ENCODE peak calls at places on chromosomes 11 and 22, in four cellular contexts. One of them, this sample, is unnamed.

GRCh38 chr11:115606223-115607220 is 102.3 kb upstream of the CADM1 start:
- DNase-seq in Peyer's patch: no peak
- DNase-seq in psoas muscle: peak; percentile 33
- DNase-seq in neural progenitor cell: no peak
- DNase-seq in this sample: no peak

GRCh38 chr22:41847300-41847699 is 14.4 kb downstream of the SREBF2 start:
- DNase-seq in neural progenitor cell: no peak
- DNase-seq in psoas muscle: no peak
- DNase-seq in Peyer's patch: no peak
- DNase-seq in this sample: no peak

GRCh38 chr11:64620286-64620962 is 29.4 kb downstream of the SLC22A12 start:
- DNase-seq in neural progenitor cell: peak; percentile 71
- DNase-seq in psoas muscle: no peak
- DNase-seq in Peyer's patch: peak; percentile 80
- DNase-seq in this sample: peak; percentile 57

GRCh38 chr11:6603287-6604080 is at the start of the genes ILK and RRP8:
- DNase-seq in neural progenitor cell: peak; percentile 96
- DNase-seq in psoas muscle: peak; percentile 91
- DNase-seq in Peyer's patch: peak; percentile 96
- DNase-seq in this sample: peak; percentile 91

GRCh38 chr11:115653926-115654325 is 149.7 kb upstream of the CADM1 start:
- DNase-seq in Peyer's patch: peak; percentile 74
- DNase-seq in neural progenitor cell: no peak
- DNase-seq in psoas muscle: no peak
- DNase-seq in this sample: no peak

GRCh38 chr11:21810650-21811049 is 382.2 kb upstream of the ANO5 start:
- DNase-seq in Peyer's patch: no peak
- DNase-seq in psoas muscle: no peak
- DNase-seq in neural progenitor cell: no peak
- DNase-seq in this sample: peak; percentile 45

GRCh38 chr11:29629281-29629680 is 387.5 kb downstream of the KCNA4 start:
- DNase-seq in Peyer's patch: no peak
- DNase-seq in psoas muscle: no peak
- DNase-seq in neural progenitor cell: peak; percentile 8
- DNase-seq in this sample: no peak

GRCh38 chr11:85875505-85875904 is 20.3 kb downstream of the CCDC83 start:
- DNase-seq in psoas muscle: no peak
- DNase-seq in neural progenitor cell: no peak
- DNase-seq in Peyer's patch: no peak
- DNase-seq in this sample: no peak

GRCh38 chr11:87281496-87281895 is 243.8 kb downstream of the TMEM135 start:
- DNase-seq in neural progenitor cell: no peak
- DNase-seq in psoas muscle: no peak
- DNase-seq in Peyer's patch: no peak
- DNase-seq in this sample: peak; percentile 82

GRCh38 chr11:5940748-5941147 is 1.3 kb upstream of the OR56A3 start:
- DNase-seq in Peyer's patch: no peak
- DNase-seq in psoas muscle: no peak
- DNase-seq in neural progenitor cell: no peak
- DNase-seq in this sample: no peak

GRCh38 chr22:27880778-27881394 is 38.2 kb downstream of the PITPNB start:
- DNase-seq in neural progenitor cell: peak; percentile 67
- DNase-seq in Peyer's patch: no peak
- DNase-seq in psoas muscle: no peak
- DNase-seq in this sample: peak; percentile 78

GRCh38 chr22:24099661-24100060 is 81.6 kb upstream of the SUSD2 start:
- DNase-seq in psoas muscle: no peak
- DNase-seq in Peyer's patch: peak; percentile 14
- DNase-seq in neural progenitor cell: no peak
- DNase-seq in this sample: no peak

GRCh38 chr11:20162824-20163777 is 2.8 kb upstream of the DBX1 start:
- DNase-seq in psoas muscle: no peak
- DNase-seq in neural progenitor cell: peak; percentile 85
- DNase-seq in Peyer's patch: no peak
- DNase-seq in this sample: no peak

GRCh38 chr11:41842673-41843072 is 383.2 kb upstream of the LRRC4C start:
- DNase-seq in Peyer's patch: no peak
- DNase-seq in neural progenitor cell: no peak
- DNase-seq in psoas muscle: no peak
- DNase-seq in this sample: no peak

GRCh38 chr11:70930215-70930614 is 322.2 kb downstream of the SHANK2 start:
- DNase-seq in Peyer's patch: no peak
- DNase-seq in psoas muscle: no peak
- DNase-seq in neural progenitor cell: no peak
- DNase-seq in this sample: no peak

GRCh38 chr11:72685560-72686480 is 11.6 kb upstream of the PDE2A start:
- DNase-seq in Peyer's patch: no peak
- DNase-seq in neural progenitor cell: no peak
- DNase-seq in psoas muscle: peak; percentile 65
- DNase-seq in this sample: no peak

GRCh38 chr11:6757373-6757967 is 14.3 kb downstream of the OR2AG2 start:
- DNase-seq in Peyer's patch: peak; percentile 84
- DNase-seq in neural progenitor cell: peak; percentile 70
- DNase-seq in psoas muscle: peak; percentile 15
- DNase-seq in this sample: peak; percentile 69

GRCh38 chr11:73981051-73981805 is 1.4 kb downstream of the UCP2 start:
- DNase-seq in psoas muscle: no peak
- DNase-seq in Peyer's patch: peak; percentile 42
- DNase-seq in neural progenitor cell: no peak
- DNase-seq in this sample: no peak

GRCh38 chr22:17303840-17304779 is 65.2 kb upstream of the CECR2 start:
- DNase-seq in neural progenitor cell: no peak
- DNase-seq in psoas muscle: no peak
- DNase-seq in Peyer's patch: peak; percentile 56
- DNase-seq in this sample: no peak

GRCh38 chr11:94473177-94473799 is 20.4 kb downstream of the MRE11 start:
- DNase-seq in neural progenitor cell: no peak
- DNase-seq in Peyer's patch: no peak
- DNase-seq in psoas muscle: no peak
- DNase-seq in this sample: no peak

GRCh38 chr11:43830928-43831440 is 49.6 kb upstream of the ALKBH3 start:
- DNase-seq in neural progenitor cell: no peak
- DNase-seq in Peyer's patch: peak; percentile 55
- DNase-seq in psoas muscle: peak; percentile 30
- DNase-seq in this sample: peak; percentile 90

GRCh38 chr11:110196241-110196754 is 100.1 kb downstream of the RDX start:
- DNase-seq in psoas muscle: no peak
- DNase-seq in neural progenitor cell: no peak
- DNase-seq in Peyer's patch: no peak
- DNase-seq in this sample: peak; percentile 47

GRCh38 chr22:28958611-28959010 is 75.2 kb downstream of the ZNRF3 start:
- DNase-seq in psoas muscle: no peak
- DNase-seq in neural progenitor cell: no peak
- DNase-seq in Peyer's patch: no peak
- DNase-seq in this sample: no peak

GRCh38 chr22:40400173-40400572 is 29.8 kb downstream of the SGSM3 start:
- DNase-seq in psoas muscle: no peak
- DNase-seq in neural progenitor cell: no peak
- DNase-seq in Peyer's patch: peak; percentile 88
- DNase-seq in this sample: no peak

GRCh38 chr11:132058211-132058772 is 687.9 kb downstream of the NTM start:
- DNase-seq in neural progenitor cell: no peak
- DNase-seq in psoas muscle: no peak
- DNase-seq in Peyer's patch: no peak
- DNase-seq in this sample: no peak

DNA sequence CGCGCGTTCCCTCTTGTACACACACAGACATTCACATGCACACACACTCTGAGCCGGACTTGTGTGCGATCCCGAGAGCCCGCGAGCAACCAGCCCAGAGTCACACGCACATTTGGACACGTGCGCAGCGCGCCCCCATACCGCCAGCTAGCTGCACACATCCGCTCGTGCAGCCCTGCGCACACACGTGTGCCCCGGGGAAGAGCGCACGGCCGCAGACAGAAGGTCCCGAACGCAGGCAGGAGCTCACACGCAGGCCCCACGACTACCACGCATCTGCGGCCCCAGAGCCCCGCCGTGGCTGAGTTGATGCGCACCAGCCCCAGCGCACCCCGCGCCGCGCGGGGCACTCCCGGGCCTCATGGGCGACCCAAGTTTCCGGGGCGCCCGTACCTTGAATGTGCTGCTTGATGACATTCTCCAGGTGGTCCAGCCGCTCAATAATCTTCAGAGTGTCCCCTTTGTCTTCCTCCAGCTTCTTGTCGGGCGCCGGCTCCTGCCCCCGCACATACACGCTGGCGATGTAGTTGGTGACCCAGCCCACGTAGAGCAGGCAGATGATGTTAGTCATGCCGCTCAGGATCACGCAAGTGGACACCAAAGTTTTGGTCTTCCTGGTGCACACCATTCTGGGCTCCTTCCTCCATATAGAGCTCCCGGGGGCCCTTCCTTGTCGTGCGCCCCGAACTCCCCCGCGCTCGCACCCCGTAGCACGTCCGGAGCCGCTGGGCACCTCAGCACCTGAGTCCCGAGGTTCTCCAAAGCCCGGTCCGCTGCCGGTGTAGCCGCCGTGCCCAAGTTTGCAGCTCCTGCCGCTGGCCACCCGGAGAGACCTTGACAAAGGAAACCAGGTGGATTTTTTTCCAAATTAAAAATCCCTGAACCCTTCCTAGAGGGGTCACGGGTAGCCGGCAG is 582 bp downstream of the GALNT18 start:
- DNase-seq in Peyer's patch: no peak
- DNase-seq in neural progenitor cell: peak; percentile 62
- DNase-seq in psoas muscle: peak; percentile 37
- DNase-seq in this sample: peak; percentile 17
- H3K27ac ChIP-seq in Peyer's patch: peak overlapping the region; percentile 1
- H3K27ac ChIP-seq in neural progenitor cell: no peak overlapping the region
- H3K27ac ChIP-seq in psoas muscle: peak overlapping the region; percentile 72
- H3K27ac ChIP-seq in this sample: no peak overlapping the region

GRCh38 chr11:126413426-126413825 is 57.9 kb downstream of the ST3GAL4 start:
- DNase-seq in psoas muscle: no peak
- DNase-seq in neural progenitor cell: no peak
- DNase-seq in Peyer's patch: no peak
- DNase-seq in this sample: no peak

GRCh38 chr11:126410649-126411048 is 55.2 kb downstream of the ST3GAL4 start:
- DNase-seq in psoas muscle: peak; percentile 54
- DNase-seq in neural progenitor cell: no peak
- DNase-seq in Peyer's patch: no peak
- DNase-seq in this sample: no peak

GRCh38 chr11:126413843-126414405 is 58.4 kb downstream of the ST3GAL4 start:
- DNase-seq in Peyer's patch: no peak
- DNase-seq in psoas muscle: no peak
- DNase-seq in neural progenitor cell: no peak
- DNase-seq in this sample: no peak

GRCh38 chr11:126414615-126415014 is 59.1 kb downstream of the ST3GAL4 start:
- DNase-seq in Peyer's patch: no peak
- DNase-seq in psoas muscle: no peak
- DNase-seq in neural progenitor cell: no peak
- DNase-seq in this sample: no peak

DNA sequence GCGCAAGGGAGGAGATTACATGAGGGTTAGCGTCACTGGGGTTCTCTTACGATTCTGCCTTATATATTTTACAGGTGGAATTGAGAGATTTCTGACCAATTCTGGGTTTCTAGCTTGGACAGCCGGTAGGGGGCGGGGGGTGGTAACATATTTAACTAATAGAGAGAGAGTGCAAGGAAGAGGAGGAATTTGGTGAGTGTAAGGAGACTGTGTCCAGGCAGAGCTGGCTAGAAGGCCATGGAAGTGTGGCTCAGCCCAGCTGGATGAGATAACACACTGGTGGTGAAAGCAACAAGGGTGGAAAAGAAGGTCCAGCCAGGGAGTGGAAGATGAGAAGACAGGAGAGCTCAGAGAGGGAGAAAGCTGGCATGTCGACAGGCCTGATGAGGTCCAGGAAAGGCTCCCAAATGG is 56.5 kb downstream of the ST3GAL4 start:
- DNase-seq in neural progenitor cell: no peak
- DNase-seq in psoas muscle: no peak
- DNase-seq in Peyer's patch: no peak
- DNase-seq in this sample: no peak
- H3K36me3 ChIP-seq in neural progenitor cell: no peaks in the 10 kb centered on the region
- H3K36me3 ChIP-seq in psoas muscle: no peaks in the 10 kb centered on the region
- H3K36me3 ChIP-seq in Peyer's patch: no peaks in the 10 kb centered on the region
- H3K36me3 ChIP-seq in this sample: peaks cover 10% of the 10 kb centered on the region

GRCh38 chr11:46338636-46338987 is 8.7 kb upstream of the DGKZ start:
- DNase-seq in neural progenitor cell: no peak
- DNase-seq in Peyer's patch: no peak
- DNase-seq in psoas muscle: no peak
- DNase-seq in this sample: no peak
- H3K27ac ChIP-seq in neural progenitor cell: no peak overlapping the region
- H3K27ac ChIP-seq in Peyer's patch: peak overlapping the region; percentile 9
- H3K27ac ChIP-seq in psoas muscle: peak overlapping the region; percentile 62
- H3K27ac ChIP-seq in this sample: peak overlapping the region; percentile 5

DNA sequence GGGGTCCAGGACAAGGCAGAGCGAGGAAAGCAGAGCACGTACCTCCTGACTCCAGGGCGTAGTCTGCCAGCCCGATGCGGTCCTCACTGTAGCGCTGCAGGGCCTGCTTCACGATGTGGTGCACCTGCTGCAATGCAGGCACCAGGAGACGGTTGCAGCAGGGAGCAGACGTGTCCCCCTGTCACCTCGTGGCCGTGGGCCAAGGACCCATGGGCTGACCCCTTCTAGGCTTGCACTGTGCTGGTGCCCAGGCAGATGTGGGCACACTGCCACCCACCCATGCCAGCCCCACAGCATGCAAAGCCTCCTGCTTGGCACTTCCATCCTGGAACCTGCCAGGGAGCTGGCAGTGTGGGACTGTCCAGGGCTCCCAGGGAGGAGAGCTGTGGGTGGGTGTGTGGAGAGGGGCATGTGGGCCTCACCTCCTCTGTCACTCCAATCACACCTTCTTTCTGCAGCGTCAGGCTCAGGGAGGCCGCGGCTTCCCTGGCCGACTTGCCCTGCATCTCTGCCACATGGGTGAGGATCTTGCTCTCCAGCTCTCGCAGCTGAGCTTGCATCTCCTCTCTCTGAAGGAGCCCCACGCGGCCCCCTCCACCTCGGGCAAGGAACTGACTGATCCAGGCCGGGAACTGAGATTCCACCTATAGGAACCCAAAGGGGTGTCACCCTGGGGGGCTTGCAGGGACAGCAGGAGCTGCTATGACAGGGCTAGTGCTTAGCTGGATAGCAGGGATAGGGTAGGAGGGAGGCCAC is 16.3 kb downstream of the SUN2 start:
- DNase-seq in Peyer's patch: no peak
- DNase-seq in neural progenitor cell: no peak
- DNase-seq in psoas muscle: no peak
- DNase-seq in this sample: no peak
- H3K36me3 ChIP-seq in Peyer's patch: peaks cover 7% of the 10 kb centered on the region
- H3K36me3 ChIP-seq in neural progenitor cell: no peaks in the 10 kb centered on the region
- H3K36me3 ChIP-seq in psoas muscle: peaks cover 13% of the 10 kb centered on the region
- H3K36me3 ChIP-seq in this sample: peaks cover 100% of the 10 kb centered on the region